ENCODE peak calls at places on chromosomes 11 and 22, in ten cellular contexts. One of them, this sample, is unnamed.
A peak's percentile ranks its signal among the peaks of the same experiment; 100 is the strongest.

GRCh38 chr11:57641011-57641410 is 8.7 kb downstream of the YPEL4 start:
- DNase-seq in astrocyte of the cerebellum: no peak
- DNase-seq in NCI-H2081: no peak
- DNase-seq in RKO: peak; percentile 49
- DNase-seq in stromal cell of bone marrow: no peak
- DNase-seq in kidney glomerular epithelial cell: no peak
- DNase-seq in Kasumi-1: peak; percentile 22
- DNase-seq in nephron progenitor cell: no peak
- DNase-seq in sciatic nerve: no peak
- DNase-seq in omental fat pad: no peak
- DNase-seq in this sample: peak; percentile 35

GRCh38 chr22:44646141-44646540 is 55.9 kb upstream of the PRR5 start:
- DNase-seq in kidney glomerular epithelial cell: no peak
- DNase-seq in omental fat pad: no peak
- DNase-seq in NCI-H2081: no peak
- DNase-seq in stromal cell of bone marrow: no peak
- DNase-seq in sciatic nerve: no peak
- DNase-seq in nephron progenitor cell: no peak
- DNase-seq in astrocyte of the cerebellum: no peak
- DNase-seq in Kasumi-1: no peak
- DNase-seq in RKO: no peak
- DNase-seq in this sample: no peak

GRCh38 chr11:95596011-95596489 is 193.5 kb downstream of the FAM76B start:
- DNase-seq in NCI-H2081: no peak
- DNase-seq in stromal cell of bone marrow: peak; percentile 44
- DNase-seq in astrocyte of the cerebellum: no peak
- DNase-seq in omental fat pad: no peak
- DNase-seq in Kasumi-1: no peak
- DNase-seq in sciatic nerve: no peak
- DNase-seq in kidney glomerular epithelial cell: peak; percentile 62
- DNase-seq in nephron progenitor cell: no peak
- DNase-seq in RKO: no peak
- DNase-seq in this sample: no peak

GRCh38 chr11:5679811-5680210 is 5.1 kb downstream of the TRIM5 start:
- DNase-seq in astrocyte of the cerebellum: no peak
- DNase-seq in Kasumi-1: no peak
- DNase-seq in omental fat pad: no peak
- DNase-seq in nephron progenitor cell: no peak
- DNase-seq in stromal cell of bone marrow: peak; percentile 39
- DNase-seq in NCI-H2081: no peak
- DNase-seq in kidney glomerular epithelial cell: no peak
- DNase-seq in RKO: no peak
- DNase-seq in sciatic nerve: no peak
- DNase-seq in this sample: no peak

GRCh38 chr11:40987895-40988435 is 471.5 kb downstream of the LRRC4C start:
- DNase-seq in kidney glomerular epithelial cell: no peak
- DNase-seq in omental fat pad: no peak
- DNase-seq in nephron progenitor cell: no peak
- DNase-seq in stromal cell of bone marrow: no peak
- DNase-seq in RKO: no peak
- DNase-seq in Kasumi-1: no peak
- DNase-seq in astrocyte of the cerebellum: no peak
- DNase-seq in NCI-H2081: no peak
- DNase-seq in sciatic nerve: no peak
- DNase-seq in this sample: no peak

GRCh38 chr11:48148749-48149148 is 67.9 kb upstream of the OR4B1 start:
- DNase-seq in stromal cell of bone marrow: no peak
- DNase-seq in Kasumi-1: no peak
- DNase-seq in nephron progenitor cell: no peak
- DNase-seq in kidney glomerular epithelial cell: no peak
- DNase-seq in astrocyte of the cerebellum: no peak
- DNase-seq in NCI-H2081: no peak
- DNase-seq in sciatic nerve: no peak
- DNase-seq in RKO: no peak
- DNase-seq in omental fat pad: no peak
- DNase-seq in this sample: no peak

GRCh38 chr11:45102810-45103621 is 43.4 kb upstream of the PRDM11 start:
- DNase-seq in NCI-H2081: peak; percentile 72
- DNase-seq in stromal cell of bone marrow: peak; percentile 77
- DNase-seq in astrocyte of the cerebellum: peak; percentile 36
- DNase-seq in kidney glomerular epithelial cell: peak; percentile 86
- DNase-seq in sciatic nerve: no peak
- DNase-seq in omental fat pad: no peak
- DNase-seq in nephron progenitor cell: peak; percentile 71
- DNase-seq in RKO: peak; percentile 64
- DNase-seq in Kasumi-1: peak; percentile 53
- DNase-seq in this sample: peak; percentile 45

GRCh38 chr11:112760378-112761060 is 200.7 kb upstream of the NCAM1 start:
- DNase-seq in Kasumi-1: no peak
- DNase-seq in nephron progenitor cell: no peak
- DNase-seq in NCI-H2081: no peak
- DNase-seq in omental fat pad: no peak
- DNase-seq in astrocyte of the cerebellum: no peak
- DNase-seq in sciatic nerve: no peak
- DNase-seq in stromal cell of bone marrow: no peak
- DNase-seq in kidney glomerular epithelial cell: no peak
- DNase-seq in RKO: no peak
- DNase-seq in this sample: no peak

GRCh38 chr22:26159886-26160285 is 9.4 kb upstream of the SEZ6L start:
- DNase-seq in Kasumi-1: no peak
- DNase-seq in omental fat pad: no peak
- DNase-seq in sciatic nerve: no peak
- DNase-seq in RKO: no peak
- DNase-seq in kidney glomerular epithelial cell: no peak
- DNase-seq in stromal cell of bone marrow: no peak
- DNase-seq in NCI-H2081: no peak
- DNase-seq in astrocyte of the cerebellum: no peak
- DNase-seq in nephron progenitor cell: no peak
- DNase-seq in this sample: no peak

GRCh38 chr11:82494988-82495432 is 238.7 kb downstream of the FAM181B start:
- DNase-seq in sciatic nerve: no peak
- DNase-seq in nephron progenitor cell: peak; percentile 9
- DNase-seq in stromal cell of bone marrow: no peak
- DNase-seq in omental fat pad: no peak
- DNase-seq in NCI-H2081: peak; percentile 36
- DNase-seq in RKO: peak; percentile 21
- DNase-seq in Kasumi-1: peak; percentile 33
- DNase-seq in kidney glomerular epithelial cell: no peak
- DNase-seq in astrocyte of the cerebellum: no peak
- DNase-seq in this sample: peak; percentile 23

GRCh38 chr22:35596821-35597220 is 20.3 kb downstream of the MB start:
- DNase-seq in NCI-H2081: no peak
- DNase-seq in stromal cell of bone marrow: no peak
- DNase-seq in Kasumi-1: no peak
- DNase-seq in omental fat pad: no peak
- DNase-seq in sciatic nerve: no peak
- DNase-seq in nephron progenitor cell: no peak
- DNase-seq in kidney glomerular epithelial cell: no peak
- DNase-seq in RKO: no peak
- DNase-seq in astrocyte of the cerebellum: no peak
- DNase-seq in this sample: no peak

GRCh38 chr11:108592591-108593213 is 866 bp downstream of the EXPH5 start:
- DNase-seq in kidney glomerular epithelial cell: peak; percentile 7
- DNase-seq in nephron progenitor cell: peak; percentile 62
- DNase-seq in omental fat pad: no peak
- DNase-seq in NCI-H2081: no peak
- DNase-seq in Kasumi-1: no peak
- DNase-seq in sciatic nerve: peak; percentile 64
- DNase-seq in RKO: peak; percentile 32
- DNase-seq in stromal cell of bone marrow: no peak
- DNase-seq in astrocyte of the cerebellum: no peak
- DNase-seq in this sample: peak; percentile 67

GRCh38 chr22:42720263-42721044 is at the start of gene A4GALT:
- DNase-seq in sciatic nerve: no peak
- DNase-seq in stromal cell of bone marrow: no peak
- DNase-seq in nephron progenitor cell: peak; percentile 62
- DNase-seq in Kasumi-1: no peak
- DNase-seq in NCI-H2081: no peak
- DNase-seq in astrocyte of the cerebellum: no peak
- DNase-seq in omental fat pad: no peak
- DNase-seq in kidney glomerular epithelial cell: no peak
- DNase-seq in RKO: no peak
- DNase-seq in this sample: peak; percentile 52

GRCh38 chr11:45147871-45148270 is 1.4 kb downstream of the PRDM11 start:
- DNase-seq in RKO: no peak
- DNase-seq in Kasumi-1: no peak
- DNase-seq in kidney glomerular epithelial cell: no peak
- DNase-seq in nephron progenitor cell: no peak
- DNase-seq in stromal cell of bone marrow: no peak
- DNase-seq in astrocyte of the cerebellum: no peak
- DNase-seq in NCI-H2081: no peak
- DNase-seq in sciatic nerve: no peak
- DNase-seq in omental fat pad: no peak
- DNase-seq in this sample: no peak

GRCh38 chr22:50403701-50404101 is 60.6 kb downstream of the PPP6R2 start:
- DNase-seq in stromal cell of bone marrow: no peak
- DNase-seq in astrocyte of the cerebellum: no peak
- DNase-seq in omental fat pad: no peak
- DNase-seq in Kasumi-1: peak; percentile 80
- DNase-seq in kidney glomerular epithelial cell: no peak
- DNase-seq in NCI-H2081: peak; percentile 2
- DNase-seq in sciatic nerve: peak; percentile 83
- DNase-seq in RKO: no peak
- DNase-seq in nephron progenitor cell: no peak
- DNase-seq in this sample: no peak

GRCh38 chr22:41417622-41418390 is 28.8 kb downstream of the TOB2 start:
- DNase-seq in kidney glomerular epithelial cell: no peak
- DNase-seq in RKO: no peak
- DNase-seq in astrocyte of the cerebellum: no peak
- DNase-seq in NCI-H2081: no peak
- DNase-seq in nephron progenitor cell: no peak
- DNase-seq in stromal cell of bone marrow: no peak
- DNase-seq in Kasumi-1: no peak
- DNase-seq in omental fat pad: no peak
- DNase-seq in sciatic nerve: peak; percentile 88
- DNase-seq in this sample: no peak

GRCh38 chr11:68135161-68135560 is 14.0 kb upstream of the CHKA start:
- DNase-seq in sciatic nerve: peak; percentile 12
- DNase-seq in kidney glomerular epithelial cell: no peak
- DNase-seq in NCI-H2081: no peak
- DNase-seq in stromal cell of bone marrow: no peak
- DNase-seq in RKO: no peak
- DNase-seq in astrocyte of the cerebellum: no peak
- DNase-seq in Kasumi-1: no peak
- DNase-seq in nephron progenitor cell: no peak
- DNase-seq in omental fat pad: no peak
- DNase-seq in this sample: no peak

GRCh38 chr22:22683668-22684361 is 39.4 kb downstream of the GGTLC2 start:
- DNase-seq in nephron progenitor cell: no peak
- DNase-seq in kidney glomerular epithelial cell: no peak
- DNase-seq in stromal cell of bone marrow: no peak
- DNase-seq in astrocyte of the cerebellum: no peak
- DNase-seq in RKO: no peak
- DNase-seq in sciatic nerve: no peak
- DNase-seq in NCI-H2081: no peak
- DNase-seq in omental fat pad: no peak
- DNase-seq in Kasumi-1: no peak
- DNase-seq in this sample: no peak

GRCh38 chr22:27791494-27792241 is 9.9 kb downstream of the MN1 start:
- DNase-seq in astrocyte of the cerebellum: no peak
- DNase-seq in RKO: no peak
- DNase-seq in stromal cell of bone marrow: no peak
- DNase-seq in kidney glomerular epithelial cell: no peak
- DNase-seq in Kasumi-1: no peak
- DNase-seq in NCI-H2081: no peak
- DNase-seq in nephron progenitor cell: no peak
- DNase-seq in omental fat pad: no peak
- DNase-seq in sciatic nerve: no peak
- DNase-seq in this sample: no peak

GRCh38 chr11:47186076-47186936 is at the start of gene PACSIN3:
- DNase-seq in kidney glomerular epithelial cell: no peak
- DNase-seq in RKO: peak; percentile 64
- DNase-seq in nephron progenitor cell: peak; percentile 75
- DNase-seq in sciatic nerve: peak; percentile 72
- DNase-seq in Kasumi-1: no peak
- DNase-seq in NCI-H2081: peak; percentile 30
- DNase-seq in stromal cell of bone marrow: no peak
- DNase-seq in omental fat pad: no peak
- DNase-seq in astrocyte of the cerebellum: no peak
- DNase-seq in this sample: peak; percentile 80

GRCh38 chr22:16975155-16975885 is 32.7 kb downstream of the GAB4 start:
- DNase-seq in sciatic nerve: no peak
- DNase-seq in nephron progenitor cell: no peak
- DNase-seq in RKO: no peak
- DNase-seq in omental fat pad: no peak
- DNase-seq in kidney glomerular epithelial cell: no peak
- DNase-seq in astrocyte of the cerebellum: no peak
- DNase-seq in NCI-H2081: no peak
- DNase-seq in Kasumi-1: no peak
- DNase-seq in stromal cell of bone marrow: no peak
- DNase-seq in this sample: no peak

GRCh38 chr11:75428301-75428724 is 4.7 kb downstream of the KLHL35 start:
- DNase-seq in NCI-H2081: no peak
- DNase-seq in nephron progenitor cell: no peak
- DNase-seq in omental fat pad: peak; percentile 43
- DNase-seq in astrocyte of the cerebellum: peak; percentile 67
- DNase-seq in sciatic nerve: peak; percentile 94
- DNase-seq in RKO: no peak
- DNase-seq in kidney glomerular epithelial cell: peak; percentile 65
- DNase-seq in Kasumi-1: no peak
- DNase-seq in stromal cell of bone marrow: peak; percentile 74
- DNase-seq in this sample: peak; percentile 32

GRCh38 chr11:37505406-37505805 is 907.4 kb upstream of the RAG2 start:
- DNase-seq in nephron progenitor cell: no peak
- DNase-seq in RKO: no peak
- DNase-seq in NCI-H2081: no peak
- DNase-seq in stromal cell of bone marrow: no peak
- DNase-seq in Kasumi-1: no peak
- DNase-seq in omental fat pad: no peak
- DNase-seq in astrocyte of the cerebellum: no peak
- DNase-seq in sciatic nerve: no peak
- DNase-seq in kidney glomerular epithelial cell: no peak
- DNase-seq in this sample: no peak

GRCh38 chr11:15893080-15893492 is 463.3 kb downstream of the SOX6 start:
- DNase-seq in NCI-H2081: no peak
- DNase-seq in stromal cell of bone marrow: peak; percentile 41
- DNase-seq in omental fat pad: no peak
- DNase-seq in RKO: no peak
- DNase-seq in sciatic nerve: no peak
- DNase-seq in Kasumi-1: no peak
- DNase-seq in kidney glomerular epithelial cell: peak; percentile 35
- DNase-seq in astrocyte of the cerebellum: peak; percentile 23
- DNase-seq in nephron progenitor cell: no peak
- DNase-seq in this sample: no peak

GRCh38 chr11:23124249-23124648 is 264.0 kb upstream of the CCDC179 start:
- DNase-seq in kidney glomerular epithelial cell: no peak
- DNase-seq in stromal cell of bone marrow: no peak
- DNase-seq in Kasumi-1: no peak
- DNase-seq in NCI-H2081: no peak
- DNase-seq in astrocyte of the cerebellum: no peak
- DNase-seq in omental fat pad: no peak
- DNase-seq in nephron progenitor cell: no peak
- DNase-seq in sciatic nerve: no peak
- DNase-seq in RKO: no peak
- DNase-seq in this sample: no peak

GRCh38 chr11:47797633-47798032 is 30.5 kb upstream of the FNBP4 start:
- DNase-seq in nephron progenitor cell: no peak
- DNase-seq in omental fat pad: no peak
- DNase-seq in Kasumi-1: peak; percentile 13
- DNase-seq in kidney glomerular epithelial cell: no peak
- DNase-seq in NCI-H2081: no peak
- DNase-seq in astrocyte of the cerebellum: peak; percentile 58
- DNase-seq in RKO: peak; percentile 82
- DNase-seq in sciatic nerve: no peak
- DNase-seq in stromal cell of bone marrow: peak; percentile 28
- DNase-seq in this sample: no peak

GRCh38 chr22:29524440-29525191 is 28.9 kb downstream of the THOC5 start:
- DNase-seq in Kasumi-1: peak; percentile 31
- DNase-seq in omental fat pad: no peak
- DNase-seq in stromal cell of bone marrow: no peak
- DNase-seq in nephron progenitor cell: peak; percentile 18
- DNase-seq in RKO: peak; percentile 35
- DNase-seq in kidney glomerular epithelial cell: no peak
- DNase-seq in sciatic nerve: no peak
- DNase-seq in NCI-H2081: no peak
- DNase-seq in astrocyte of the cerebellum: no peak
- DNase-seq in this sample: no peak

GRCh38 chr11:72773291-72773690 is 20.6 kb downstream of the STARD10 start:
- DNase-seq in nephron progenitor cell: no peak
- DNase-seq in NCI-H2081: no peak
- DNase-seq in astrocyte of the cerebellum: peak; percentile 71
- DNase-seq in omental fat pad: no peak
- DNase-seq in RKO: peak; percentile 59
- DNase-seq in Kasumi-1: peak; percentile 55
- DNase-seq in stromal cell of bone marrow: peak; percentile 77
- DNase-seq in sciatic nerve: no peak
- DNase-seq in kidney glomerular epithelial cell: peak; percentile 78
- DNase-seq in this sample: no peak